ENCODE peak calls at places on chromosomes 2 and 18, in four cellular contexts. U is A549, S is sigmoid colon, R is GM12878. J is an unnamed sample.

GRCh38 chr18:52936931-52937330 is 596.9 kb downstream of the DCC start:
- DNase-seq in U (no peak), R (no peak), S (no peak), J (no peak)

GRCh38 chr2:2668681-2669265 is 337.7 kb upstream of the MYT1L start:
- DNase-seq in S (peak), U (no peak), R (no peak), J (no peak)

GRCh38 chr18:55868909-55869308 is 280.9 kb upstream of the TCF4 start:
- DNase-seq in R (no peak), U (no peak), S (no peak), J (no peak)

GRCh38 chr2:221570321-221571107 is 1.6 kb downstream of the EPHA4 start:
- DNase-seq in S (no peak), U (no peak), R (no peak), J (peak)

GRCh38 chr2:210528716-210529115 is 27.7 kb upstream of the CPS1 start:
- DNase-seq in U (no peak), R (no peak), S (no peak), J (no peak)

GRCh38 chr18:63366270-63366990 is 576 bp downstream of the KDSR start:
- DNase-seq in S (peak), U (peak), R (no peak), J (peak)

GRCh38 chr2:145123606-145124005 is 603.7 kb upstream of the ZEB2 start:
- DNase-seq in U (no peak), S (no peak), R (no peak), J (peak)

GRCh38 chr2:23420091-23420839 is 35.3 kb downstream of the KLHL29 start:
- DNase-seq in S (no peak), R (no peak), U (no peak), J (no peak)

GRCh38 chr2:99624682-99625081 is 134.9 kb upstream of the REV1 start:
- DNase-seq in U (no peak), S (no peak), R (no peak), J (no peak)

GRCh38 chr2:207516206-207516605 is 13.6 kb upstream of the CREB1 start:
- DNase-seq in R (no peak), U (no peak), S (no peak), J (no peak)

GRCh38 chr2:134185639-134186038 is 68.2 kb upstream of the MGAT5 start:
- DNase-seq in R (no peak), U (no peak), S (no peak), J (no peak)

GRCh38 chr2:138071720-138072719 is 107.7 kb downstream of the HNMT start:
- DNase-seq in U (peak), R (no peak), S (no peak), J (no peak)

GRCh38 chr18:59918320-59918755 is 18.5 kb downstream of the PMAIP1 start:
- DNase-seq in R (peak), S (peak), U (peak), J (no peak)

GRCh38 chr2:186592137-186592875 is 2.5 kb downstream of the ITGAV start:
- DNase-seq in U (no peak), S (no peak), R (no peak), J (no peak)

GRCh38 chr2:237563816-237564215 is 2.6 kb upstream of the PRLH start:
- DNase-seq in R (no peak), S (peak), U (no peak), J (peak)

GRCh38 chr2:226362991-226363390 is 436.6 kb downstream of the IRS1 start:
- DNase-seq in R (no peak), U (no peak), S (no peak), J (no peak)

GRCh38 chr2:164456599-164456998 is 164.7 kb downstream of the GRB14 start:
- DNase-seq in R (no peak), S (no peak), U (no peak), J (peak)

GRCh38 chr18:68660355-68661183 is 54.3 kb downstream of the TMX3 start:
- DNase-seq in U (peak), R (no peak), S (no peak), J (no peak)

GRCh38 chr2:37730037-37730813 is 58.8 kb upstream of the CDC42EP3 start:
- DNase-seq in S (no peak), R (no peak), U (no peak), J (no peak)

GRCh38 chr2:237818066-237818473 is 19.5 kb downstream of the RBM44 start:
- DNase-seq in R (no peak), S (no peak), U (no peak), J (no peak)

GRCh38 chr18:33123852-33124251 is 316.7 kb downstream of the CCDC178 start:
- DNase-seq in S (no peak), R (no peak), U (no peak), J (no peak)

GRCh38 chr2:88068044-88068443 is 419 bp downstream of the SMYD1 start:
- DNase-seq in U (no peak), S (no peak), R (no peak), J (no peak)
- TF ChIP-seq EP300 in U (no peak), S (no peak), R (no peak), J (no peak)

DNA sequence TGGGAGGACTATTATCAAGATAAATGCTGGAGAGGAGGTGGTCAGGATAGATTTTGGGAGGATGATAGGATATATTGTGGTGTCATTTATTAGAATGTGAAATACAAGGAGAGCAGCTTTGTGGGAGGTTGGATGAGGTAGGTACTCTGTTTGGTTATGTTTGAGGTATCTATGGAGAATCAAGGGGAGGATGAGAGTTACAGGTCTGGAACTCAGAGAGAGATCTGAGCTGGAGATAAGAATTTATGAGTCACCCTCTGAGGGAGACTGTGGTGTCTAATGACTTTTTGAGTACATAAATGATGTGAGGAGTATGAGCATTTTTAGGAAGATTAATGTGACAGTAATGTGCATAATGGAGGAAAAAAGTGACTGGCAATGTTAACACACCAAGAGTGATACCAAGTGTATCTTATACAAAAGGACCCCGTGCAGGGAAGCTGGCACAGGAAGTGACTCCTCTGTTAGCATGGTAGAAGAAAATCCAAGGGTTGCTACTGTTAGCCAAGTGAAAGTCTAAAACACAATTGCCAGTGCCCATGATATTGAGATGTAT is 48.2 kb downstream of the CRIM1 start:
- DNase-seq in R (no peak), U (peak), S (no peak), J (no peak)
- TF ChIP-seq POLR2A in R (no peak), U (no peak), S (no peak), J (no peak)

GRCh38 chr18:48133675-48134251 is 203.3 kb upstream of the SMAD2 start:
- DNase-seq in S (no peak), R (no peak), U (no peak), J (no peak)
- TF ChIP-seq EP300 in S (no peak), R (no peak), U (no peak), J (no peak)

DNA sequence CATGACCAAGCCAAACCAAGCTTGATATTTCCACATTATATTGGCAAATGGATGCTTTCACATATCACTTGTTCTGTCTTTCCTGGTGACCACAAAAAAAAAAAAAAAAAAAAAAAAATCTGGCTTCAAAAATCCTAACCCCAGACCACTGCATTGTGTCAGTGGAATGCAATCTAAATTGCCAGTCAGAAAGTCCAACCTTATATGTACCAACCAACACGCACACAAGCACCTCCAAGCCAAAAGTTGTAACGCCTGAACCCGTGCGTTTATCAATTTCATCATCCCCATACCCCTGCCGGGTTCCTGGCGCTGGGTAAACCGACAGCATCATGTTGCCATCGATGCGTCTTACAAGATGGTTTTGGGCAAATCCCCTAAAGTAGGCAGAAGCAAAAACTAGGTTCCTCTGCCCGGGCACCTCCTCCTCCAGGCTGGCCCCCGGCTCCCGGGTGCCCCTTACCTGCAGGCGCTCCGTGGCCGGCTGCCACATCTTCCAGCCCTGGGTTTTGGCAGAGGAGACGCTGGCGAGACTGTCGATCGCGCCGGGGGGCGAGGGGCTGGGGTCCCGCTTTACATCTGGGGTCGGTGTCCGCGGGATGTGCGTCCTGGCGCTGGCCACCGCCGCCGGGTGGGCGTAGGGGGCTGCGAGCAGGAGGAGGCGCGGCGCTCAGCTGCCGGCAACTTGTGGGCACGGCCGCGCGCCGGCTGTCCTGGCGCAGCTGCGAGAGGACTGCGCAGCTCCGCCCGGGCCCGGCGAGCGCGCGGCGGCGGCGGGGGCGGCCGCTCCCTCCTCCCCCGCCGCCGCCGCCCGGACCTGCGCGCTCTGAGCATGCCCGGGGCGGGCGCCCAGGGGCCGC is at the start of gene PID1:
- DNase-seq in R (no peak), S (peak), U (peak), J (peak)
- TF ChIP-seq POLR2A in R (no peak), S (peak), U (peak), J (peak)

GRCh38 chr2:234710066-234710465 is 213.2 kb upstream of the ARL4C start:
- DNase-seq in U (no peak), S (no peak), R (no peak), J (no peak)

GRCh38 chr2:234710587-234710986 is 213.7 kb upstream of the ARL4C start:
- DNase-seq in R (no peak), S (no peak), U (no peak), J (no peak)

GRCh38 chr2:234708717-234709116 is 211.8 kb upstream of the ARL4C start:
- DNase-seq in S (no peak), U (no peak), R (no peak), J (no peak)

GRCh38 chr2:234706086-234706485 is 209.2 kb upstream of the ARL4C start:
- DNase-seq in U (no peak), S (no peak), R (no peak), J (no peak)

DNA sequence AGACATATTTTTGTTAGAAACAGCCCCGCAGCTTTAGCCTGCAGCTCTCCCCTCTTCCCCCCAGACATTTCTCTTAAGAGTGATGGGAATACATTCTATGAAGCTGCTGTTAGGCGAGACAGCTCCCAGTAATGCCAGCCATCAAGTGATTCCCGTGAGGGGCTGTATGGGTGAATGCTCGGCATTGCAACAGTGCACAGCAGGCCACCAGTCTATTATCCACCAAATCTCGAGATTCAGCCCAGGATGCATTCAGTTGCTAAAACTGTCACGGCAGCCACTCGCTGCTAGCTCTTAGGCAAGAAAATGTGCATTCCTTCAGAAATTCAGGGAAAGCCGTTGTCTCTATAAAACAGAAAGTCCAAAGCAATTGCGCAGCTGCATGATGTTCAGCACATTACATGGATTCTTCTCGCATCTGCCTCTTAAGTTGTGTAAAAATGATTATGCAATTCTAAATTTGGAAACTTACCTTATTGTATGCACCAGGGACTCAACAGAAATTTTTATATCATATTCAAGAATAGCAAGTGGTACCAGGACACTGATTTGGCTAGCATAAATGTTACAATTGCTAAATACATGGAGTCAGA is 211.3 kb upstream of the ARL4C start:
- DNase-seq in U (no peak), R (no peak), S (peak), J (no peak)
- TF ChIP-seq EP300 in U (no peak), R (no peak), S (no peak), J (no peak)

GRCh38 chr2:222655748-222656543 is at the start of gene FARSB:
- DNase-seq in S (peak), R (peak), U (peak), J (peak)
- TF ChIP-seq POLR2A in S (peak), R (peak), U (peak), J (peak)

DNA sequence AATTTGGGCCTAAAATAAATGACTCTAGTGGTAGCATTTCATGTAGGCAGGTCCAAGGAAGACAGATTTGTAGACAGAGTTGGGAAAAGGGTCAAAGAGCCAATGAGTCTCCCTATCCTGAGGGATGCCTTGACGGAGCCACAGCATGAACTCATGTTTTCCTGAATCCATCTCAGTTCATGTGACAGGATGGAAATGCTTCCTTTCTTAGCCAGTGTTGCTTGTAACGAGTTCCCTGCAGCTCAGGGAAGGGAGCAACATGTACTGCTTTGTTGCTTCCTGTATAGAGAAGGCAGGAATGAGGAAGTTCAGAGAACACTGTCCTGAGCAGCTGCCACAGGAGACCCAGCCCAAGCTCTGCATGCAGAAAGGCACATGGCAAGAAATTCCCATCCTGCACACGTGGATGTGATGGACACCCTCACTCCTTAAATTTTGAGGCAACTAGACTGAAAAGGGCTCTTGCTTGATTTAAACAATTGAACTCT is 27.9 kb downstream of the TMEM17 start:
- DNase-seq in U (no peak), S (no peak), R (no peak), J (no peak)
- TF ChIP-seq EP300 in U (no peak), S (no peak), R (no peak), J (no peak)

DNA sequence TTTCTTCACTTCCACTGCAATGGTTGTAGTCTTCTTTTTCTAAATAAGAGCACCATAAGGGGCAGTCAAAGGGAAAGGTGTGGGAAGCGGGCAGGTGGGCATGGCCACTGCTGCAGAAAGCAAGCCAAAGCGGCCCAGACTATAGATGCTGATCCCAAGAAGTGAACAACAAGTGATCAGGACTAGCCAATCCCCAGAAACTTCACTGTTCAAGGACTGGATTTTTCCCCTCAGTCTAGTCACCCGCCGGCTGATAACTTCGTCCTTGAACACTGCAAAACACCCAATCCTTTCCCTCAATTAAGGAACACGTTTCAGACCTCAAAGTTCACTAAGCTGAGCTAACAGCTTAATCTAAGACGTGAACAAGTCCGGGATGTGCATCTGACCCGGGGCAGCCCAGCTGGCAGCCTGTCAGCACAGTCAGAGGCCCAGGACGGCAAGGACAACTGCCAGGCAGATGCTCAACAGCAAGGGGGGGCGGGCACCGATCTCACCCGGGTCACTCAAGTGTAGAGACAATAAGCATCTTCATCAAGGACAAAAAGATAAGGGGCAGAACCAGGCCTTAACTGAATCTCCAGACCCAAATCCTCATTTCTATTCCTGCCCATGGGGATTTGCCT is 59.8 kb downstream of the HDLBP start:
- DNase-seq in S (peak), R (no peak), U (no peak), J (no peak)
- TF ChIP-seq POLR2A in S (no peak), R (no peak), U (no peak), J (no peak)

GRCh38 chr2:67845557-67846114 is 217.2 kb downstream of the C1D start:
- DNase-seq in S (peak), U (no peak), R (no peak), J (no peak)

GRCh38 chr2:67848551-67848950 is 214.3 kb downstream of the C1D start:
- DNase-seq in S (no peak), R (no peak), U (no peak), J (no peak)

GRCh38 chr2:67842375-67842959 is 220.3 kb downstream of the C1D start:
- DNase-seq in S (no peak), R (no peak), U (no peak), J (no peak)

GRCh38 chr2:67844024-67844540 is 218.7 kb downstream of the C1D start:
- DNase-seq in R (no peak), S (no peak), U (no peak), J (no peak)

DNA sequence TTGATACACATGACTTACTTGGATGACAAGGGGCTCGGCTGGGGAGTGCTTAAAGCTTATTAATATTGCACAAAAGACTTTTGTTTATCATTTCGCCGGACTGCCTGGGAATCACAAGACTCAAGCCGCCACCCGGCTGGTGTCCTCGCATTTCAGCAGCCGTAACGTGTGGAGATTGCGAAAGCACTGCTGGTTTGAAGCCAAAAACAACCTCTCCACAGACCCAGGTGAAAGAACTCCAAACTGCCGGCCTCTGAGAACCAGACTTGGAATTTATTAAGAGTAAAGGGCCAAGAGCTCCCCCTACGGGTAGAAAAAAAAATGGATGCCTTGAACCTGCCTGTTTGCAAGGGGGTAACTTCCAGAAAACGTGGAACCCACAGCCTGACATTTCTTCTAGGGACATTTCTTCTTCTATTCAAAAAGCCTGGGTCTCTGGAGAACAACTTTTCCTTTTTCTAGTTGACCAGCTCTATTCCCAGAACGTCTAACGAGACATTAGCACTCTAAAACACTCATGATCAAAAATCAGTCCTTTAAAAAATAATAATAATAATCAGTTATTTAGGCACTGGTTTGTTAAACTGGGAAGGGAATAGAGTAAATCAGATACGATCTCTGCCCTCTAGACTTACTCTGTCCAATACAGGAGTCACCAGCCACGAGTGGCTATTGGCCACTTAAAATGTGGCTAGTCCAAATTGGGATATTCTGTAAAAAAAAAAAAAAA is 216.3 kb downstream of the C1D start:
- DNase-seq in U (peak), S (peak), R (no peak), J (peak)
- TF ChIP-seq EP300 in U (peak), S (peak), R (no peak), J (no peak)

GRCh38 chr2:95207111-95207961 is at the start of gene ZNF892:
- DNase-seq in R (peak), S (peak), U (peak), J (peak)
- TF ChIP-seq POLR2A in R (peak), S (peak), U (peak), J (no peak)